ENCODE peak calls at places on chromosomes 7 and 10, in eight cellular contexts. Q is T-cell; S is HFF-Myc; R is ACHN; H is activated CD4-positive, CD25-positive, alpha-beta regulatory T cell; N is HEK293T; W is nephron progenitor cell; E is CD4-positive, CD25-positive, alpha-beta regulatory T cell. F is an unnamed sample.

GRCh38 chr10:6148908-6149307 is 53.8 kb upstream of the PFKFB3 start:
- DNase-seq in S (no peak), Q (no peak), R (no peak), W (no peak), N (no peak), E (peak; percentile 50), H (no peak), F (no peak)

GRCh38 chr10:3775671-3776551 is 9.1 kb downstream of the KLF6 start:
- DNase-seq in W (no peak), E (no peak), R (peak; percentile 56), Q (no peak), H (no peak), S (no peak), N (no peak), F (no peak)

GRCh38 chr7:99407849-99408346 is 499 bp downstream of the PDAP1 start:
- DNase-seq in E (peak; percentile 32), W (peak; percentile 32), H (no peak), S (no peak), R (peak; percentile 87), Q (peak; percentile 14), N (no peak), F (peak; percentile 43)

GRCh38 chr7:64951250-64951848 is 39.5 kb downstream of the ZNF117 start:
- DNase-seq in E (peak; percentile 46), R (peak; percentile 59), S (peak; percentile 31), H (no peak), N (peak; percentile 34), W (no peak), Q (no peak), F (peak; percentile 61)

GRCh38 chr10:3895045-3895609 is 110.1 kb upstream of the KLF6 start:
- DNase-seq in N (no peak), R (peak; percentile 54), H (no peak), Q (no peak), S (no peak), W (no peak), E (no peak), F (peak; percentile 78)

GRCh38 chr10:112389147-112389822 is 15.4 kb downstream of the ACSL5 start:
- DNase-seq in S (peak; percentile 38), W (no peak), R (peak; percentile 42), H (no peak), N (no peak), E (peak; percentile 73), Q (no peak), F (peak; percentile 52)

GRCh38 chr10:132313305-132313704 is 5.6 kb upstream of the STK32C start:
- DNase-seq in Q (no peak), W (no peak), S (no peak), E (no peak), R (no peak), N (no peak), H (no peak), F (no peak)

GRCh38 chr10:86971146-86971991 is 3.1 kb downstream of the ADIRF start:
- DNase-seq in R (peak; percentile 92), Q (peak; percentile 87), H (peak; percentile 89), N (peak; percentile 4), S (no peak), E (peak; percentile 94), W (peak; percentile 73), F (peak; percentile 64)

GRCh38 chr10:131141645-131142445 is 169.7 kb downstream of the TCERG1L start:
- DNase-seq in Q (no peak), R (no peak), W (no peak), S (no peak), H (no peak), N (no peak), E (no peak), F (no peak)

GRCh38 chr7:134120405-134120804 is 6.7 kb upstream of the LRGUK start:
- DNase-seq in N (no peak), W (no peak), S (no peak), R (no peak), E (no peak), Q (no peak), H (no peak), F (no peak)

GRCh38 chr10:87038786-87039185 is 18.7 kb downstream of the FAM25A start:
- DNase-seq in H (no peak), R (no peak), N (no peak), S (no peak), Q (no peak), W (no peak), E (no peak), F (no peak)

GRCh38 chr7:136146925-136147324 is 169.8 kb upstream of the MTPN start:
- DNase-seq in E (no peak), N (no peak), H (no peak), W (no peak), Q (no peak), R (no peak), S (no peak), F (no peak)

GRCh38 chr7:50142421-50143113 is 49.5 kb upstream of the ZPBP start:
- DNase-seq in S (peak; percentile 17), R (peak; percentile 57), W (peak; percentile 12), E (peak; percentile 83), H (no peak), Q (peak; percentile 42), N (no peak), F (peak; percentile 4)

GRCh38 chr7:142110638-142111037 is 880 bp upstream of the MGAM2 start:
- DNase-seq in N (no peak), H (no peak), W (no peak), S (no peak), R (no peak), Q (no peak), E (no peak), F (no peak)

GRCh38 chr7:141053626-141054025 is 20.2 kb upstream of the TMEM178B start:
- DNase-seq in N (no peak), H (no peak), E (peak; percentile 79), W (no peak), R (no peak), S (no peak), Q (peak; percentile 59), F (peak; percentile 56)

GRCh38 chr7:5532520-5533335 is 109.1 kb upstream of the TNRC18 start:
- DNase-seq in N (no peak), E (peak; percentile 69), S (no peak), H (peak; percentile 27), W (no peak), Q (peak; percentile 48), R (no peak), F (no peak)

GRCh38 chr10:91691981-91692380 is 59.1 kb upstream of the PPP1R3C start:
- DNase-seq in N (no peak), E (no peak), Q (no peak), H (no peak), R (no peak), W (no peak), S (no peak), F (no peak)

GRCh38 chr10:120282421-120282820 is 174.6 kb upstream of the PLPP4 start:
- DNase-seq in R (no peak), Q (no peak), E (no peak), W (no peak), N (no peak), H (no peak), S (no peak), F (no peak)

GRCh38 chr7:112150823-112151641 is 55.2 kb downstream of the DOCK4 start:
- DNase-seq in R (no peak), W (no peak), E (no peak), S (no peak), H (no peak), N (peak; percentile 36), Q (no peak), F (no peak)

GRCh38 chr10:115956225-115957009 is 316.6 kb downstream of the GFRA1 start:
- DNase-seq in H (no peak), N (no peak), E (no peak), Q (no peak), S (no peak), W (no peak), R (no peak), F (no peak)

GRCh38 chr7:114789942-114790341 is 132.0 kb upstream of the MDFIC start:
- DNase-seq in E (no peak), W (no peak), Q (no peak), H (no peak), N (no peak), R (no peak), S (peak; percentile 52), F (no peak)

GRCh38 chr10:132390455-132391371 is 6.3 kb upstream of the PWWP2B start:
- DNase-seq in W (no peak), N (no peak), Q (no peak), S (no peak), R (no peak), H (no peak), E (no peak), F (no peak)

GRCh38 chr7:5334671-5335070 is 51.9 kb downstream of the SLC29A4 start:
- DNase-seq in H (no peak), R (no peak), W (no peak), N (no peak), Q (no peak), S (no peak), E (no peak), F (no peak)

GRCh38 chr7:54253036-54253373 is 289.2 kb upstream of the VSTM2A start:
- DNase-seq in N (no peak), H (no peak), S (no peak), Q (no peak), W (no peak), E (no peak), R (no peak), F (no peak)

GRCh38 chr7:108454674-108455523 is 1.3 kb downstream of the NRCAM start:
- DNase-seq in R (peak; percentile 26), H (no peak), N (peak; percentile 47), S (no peak), W (peak; percentile 55), Q (no peak), E (no peak), F (no peak)

GRCh38 chr10:29600821-29601220 is 34.0 kb downstream of the SVIL start:
- DNase-seq in R (no peak), N (no peak), Q (no peak), E (no peak), S (no peak), W (no peak), H (no peak), F (no peak)

GRCh38 chr7:100034871-100035510 is 14.6 kb upstream of the ZSCAN21 start:
- DNase-seq in N (no peak), R (no peak), E (no peak), W (no peak), Q (no peak), S (no peak), H (no peak), F (peak; percentile 3)

GRCh38 chr7:55132890-55133551 is 114.2 kb downstream of the EGFR start:
- DNase-seq in E (no peak), Q (no peak), S (peak; percentile 98), W (no peak), H (no peak), N (no peak), R (peak; percentile 100), F (peak; percentile 99)